ENCODE peak calls at places on chromosomes 5 and 9, in eight cellular contexts. One of them, this sample, is unnamed. For H3K4me1, the result is how much of the 10 kb centered on the place peaks cover.

GRCh38 chr5:91111473-91112238 is 271.5 kb downstream of the ARRDC3 start:
- DNase-seq in SK-N-SH: no peak
- DNase-seq in transverse colon: no peak
- DNase-seq in colonic mucosa: no peak
- DNase-seq in tibial artery: no peak
- DNase-seq in stomach: no peak
- DNase-seq in CD8-positive, alpha-beta memory T cell: no peak
- DNase-seq in heart left ventricle: no peak
- DNase-seq in this sample: no peak

GRCh38 chr5:77852514-77853352 is 76.6 kb upstream of the TBCA start:
- DNase-seq in SK-N-SH: peak
- DNase-seq in transverse colon: peak
- DNase-seq in colonic mucosa: peak
- DNase-seq in tibial artery: no peak
- DNase-seq in stomach: no peak
- DNase-seq in CD8-positive, alpha-beta memory T cell: no peak
- DNase-seq in heart left ventricle: peak
- DNase-seq in this sample: peak

GRCh38 chr5:170634236-170634990 is 130.6 kb downstream of the KCNIP1 start:
- DNase-seq in SK-N-SH: no peak
- DNase-seq in transverse colon: no peak
- DNase-seq in colonic mucosa: no peak
- DNase-seq in tibial artery: peak
- DNase-seq in stomach: no peak
- DNase-seq in CD8-positive, alpha-beta memory T cell: no peak
- DNase-seq in heart left ventricle: no peak
- DNase-seq in this sample: no peak

GRCh38 chr9:4588721-4589120 is 73.4 kb upstream of the PLPP6 start:
- DNase-seq in SK-N-SH: no peak
- DNase-seq in transverse colon: no peak
- DNase-seq in colonic mucosa: no peak
- DNase-seq in tibial artery: no peak
- DNase-seq in stomach: no peak
- DNase-seq in CD8-positive, alpha-beta memory T cell: no peak
- DNase-seq in heart left ventricle: no peak
- DNase-seq in this sample: no peak

GRCh38 chr5:65290677-65291076 is 191.0 kb downstream of the ADAMTS6 start:
- DNase-seq in SK-N-SH: no peak
- DNase-seq in transverse colon: no peak
- DNase-seq in colonic mucosa: no peak
- DNase-seq in tibial artery: no peak
- DNase-seq in stomach: no peak
- DNase-seq in CD8-positive, alpha-beta memory T cell: no peak
- DNase-seq in heart left ventricle: no peak
- DNase-seq in this sample: no peak

GRCh38 chr9:130782883-130783537 is 52.0 kb upstream of the ABL1 start:
- DNase-seq in SK-N-SH: no peak
- DNase-seq in transverse colon: no peak
- DNase-seq in colonic mucosa: no peak
- DNase-seq in tibial artery: no peak
- DNase-seq in stomach: no peak
- DNase-seq in CD8-positive, alpha-beta memory T cell: no peak
- DNase-seq in heart left ventricle: no peak
- DNase-seq in this sample: no peak

GRCh38 chr5:98205691-98206461 is 567.6 kb upstream of the RGMB start:
- DNase-seq in SK-N-SH: no peak
- DNase-seq in transverse colon: no peak
- DNase-seq in colonic mucosa: no peak
- DNase-seq in tibial artery: no peak
- DNase-seq in stomach: no peak
- DNase-seq in CD8-positive, alpha-beta memory T cell: no peak
- DNase-seq in heart left ventricle: no peak
- DNase-seq in this sample: no peak

GRCh38 chr9:131382850-131383729 is 10.8 kb upstream of the PRRC2B start:
- DNase-seq in SK-N-SH: no peak
- DNase-seq in transverse colon: no peak
- DNase-seq in colonic mucosa: no peak
- DNase-seq in tibial artery: no peak
- DNase-seq in stomach: peak
- DNase-seq in CD8-positive, alpha-beta memory T cell: no peak
- DNase-seq in heart left ventricle: peak
- DNase-seq in this sample: no peak

GRCh38 chr5:55231029-55231475 is 2.4 kb downstream of the CCNO start:
- DNase-seq in SK-N-SH: no peak
- DNase-seq in transverse colon: no peak
- DNase-seq in colonic mucosa: no peak
- DNase-seq in tibial artery: no peak
- DNase-seq in stomach: no peak
- DNase-seq in CD8-positive, alpha-beta memory T cell: no peak
- DNase-seq in heart left ventricle: no peak
- DNase-seq in this sample: no peak

GRCh38 chr5:93789173-93790070 is 48.0 kb upstream of the POU5F2 start:
- DNase-seq in SK-N-SH: no peak
- DNase-seq in transverse colon: no peak
- DNase-seq in colonic mucosa: no peak
- DNase-seq in tibial artery: no peak
- DNase-seq in stomach: no peak
- DNase-seq in CD8-positive, alpha-beta memory T cell: no peak
- DNase-seq in heart left ventricle: no peak
- DNase-seq in this sample: no peak

GRCh38 chr5:134380367-134380766 is 9.0 kb downstream of the UBE2B start:
- DNase-seq in SK-N-SH: no peak
- DNase-seq in transverse colon: no peak
- DNase-seq in colonic mucosa: no peak
- DNase-seq in tibial artery: no peak
- DNase-seq in stomach: no peak
- DNase-seq in CD8-positive, alpha-beta memory T cell: no peak
- DNase-seq in heart left ventricle: no peak
- DNase-seq in this sample: no peak

GRCh38 chr9:131815971-131816873 is 76.3 kb upstream of the RAPGEF1 start:
- DNase-seq in SK-N-SH: no peak
- DNase-seq in transverse colon: no peak
- DNase-seq in colonic mucosa: no peak
- DNase-seq in tibial artery: no peak
- DNase-seq in stomach: no peak
- DNase-seq in CD8-positive, alpha-beta memory T cell: no peak
- DNase-seq in heart left ventricle: no peak
- DNase-seq in this sample: no peak

GRCh38 chr5:40781843-40782409 is 16.2 kb downstream of the PRKAA1 start:
- DNase-seq in SK-N-SH: no peak
- DNase-seq in transverse colon: no peak
- DNase-seq in colonic mucosa: no peak
- DNase-seq in tibial artery: no peak
- DNase-seq in stomach: no peak
- DNase-seq in CD8-positive, alpha-beta memory T cell: no peak
- DNase-seq in heart left ventricle: peak
- DNase-seq in this sample: no peak

GRCh38 chr5:43769576-43770352 is 166.8 kb downstream of the NNT start:
- DNase-seq in SK-N-SH: no peak
- DNase-seq in transverse colon: no peak
- DNase-seq in colonic mucosa: no peak
- DNase-seq in tibial artery: peak
- DNase-seq in stomach: no peak
- DNase-seq in CD8-positive, alpha-beta memory T cell: no peak
- DNase-seq in heart left ventricle: peak
- DNase-seq in this sample: no peak

GRCh38 chr9:83956288-83957028 is 23.6 kb downstream of the HNRNPK start:
- DNase-seq in SK-N-SH: peak
- DNase-seq in transverse colon: peak
- DNase-seq in colonic mucosa: peak
- DNase-seq in tibial artery: peak
- DNase-seq in stomach: peak
- DNase-seq in CD8-positive, alpha-beta memory T cell: peak
- DNase-seq in heart left ventricle: peak
- DNase-seq in this sample: peak

GRCh38 chr9:2158729-2159128 is 143.6 kb downstream of the SMARCA2 start:
- DNase-seq in SK-N-SH: no peak
- DNase-seq in transverse colon: no peak
- DNase-seq in colonic mucosa: no peak
- DNase-seq in tibial artery: no peak
- DNase-seq in stomach: no peak
- DNase-seq in CD8-positive, alpha-beta memory T cell: no peak
- DNase-seq in heart left ventricle: no peak
- DNase-seq in this sample: no peak
- H3K4me1 ChIP-seq in SK-N-SH: under half
- H3K4me1 ChIP-seq in transverse colon: under half
- H3K4me1 ChIP-seq in colonic mucosa: under half
- H3K4me1 ChIP-seq in tibial artery: under half
- H3K4me1 ChIP-seq in stomach: under half
- H3K4me1 ChIP-seq in CD8-positive, alpha-beta memory T cell: under half
- H3K4me1 ChIP-seq in heart left ventricle: under half
- H3K4me1 ChIP-seq in this sample: under half

DNA sequence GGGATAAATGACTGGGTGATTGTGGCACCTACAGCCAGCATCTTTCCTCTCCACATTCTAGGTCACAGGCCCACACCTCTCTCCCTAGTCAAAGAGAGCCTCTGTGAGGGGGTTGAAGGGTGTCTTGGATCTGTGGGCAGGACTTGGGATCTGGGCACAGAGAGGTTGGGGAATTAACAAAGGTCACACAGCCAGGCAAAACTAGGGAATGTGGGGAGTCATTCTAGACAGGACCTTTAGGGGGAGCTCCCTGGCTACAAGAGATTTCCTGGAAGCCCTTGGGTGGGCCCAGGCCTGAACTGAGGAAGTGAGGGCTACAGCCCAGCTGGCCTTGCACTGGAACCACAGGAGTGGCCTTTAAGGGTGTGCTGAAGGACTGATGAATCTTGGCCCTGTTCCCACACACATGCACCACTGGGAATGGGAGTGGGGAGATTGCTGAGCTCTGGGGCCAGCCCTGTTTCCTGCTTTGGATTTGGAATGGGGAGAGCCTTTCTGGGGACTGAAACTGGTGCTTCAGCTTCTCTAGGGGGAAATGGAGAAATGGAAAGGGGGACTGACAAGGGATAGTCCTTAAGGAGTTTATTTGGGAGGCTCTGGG is 12.4 kb upstream of the CXXC5 start:
- DNase-seq in SK-N-SH: peak
- DNase-seq in transverse colon: peak
- DNase-seq in colonic mucosa: peak
- DNase-seq in tibial artery: peak
- DNase-seq in stomach: peak
- DNase-seq in CD8-positive, alpha-beta memory T cell: no peak
- DNase-seq in heart left ventricle: peak
- DNase-seq in this sample: peak
- H3K4me3 ChIP-seq in SK-N-SH: no peak
- H3K4me3 ChIP-seq in transverse colon: no peak
- H3K4me3 ChIP-seq in colonic mucosa: no peak
- H3K4me3 ChIP-seq in tibial artery: no peak
- H3K4me3 ChIP-seq in stomach: no peak
- H3K4me3 ChIP-seq in CD8-positive, alpha-beta memory T cell: peak
- H3K4me3 ChIP-seq in heart left ventricle: no peak
- H3K4me3 ChIP-seq in this sample: no peak

GRCh38 chr5:61200582-61201155 is 38.4 kb upstream of the SMIM15 start:
- DNase-seq in SK-N-SH: no peak
- DNase-seq in transverse colon: no peak
- DNase-seq in colonic mucosa: no peak
- DNase-seq in tibial artery: no peak
- DNase-seq in stomach: no peak
- DNase-seq in CD8-positive, alpha-beta memory T cell: no peak
- DNase-seq in heart left ventricle: no peak
- DNase-seq in this sample: no peak

GRCh38 chr5:61207884-61208283 is 45.6 kb upstream of the SMIM15 start:
- DNase-seq in SK-N-SH: no peak
- DNase-seq in transverse colon: no peak
- DNase-seq in colonic mucosa: no peak
- DNase-seq in tibial artery: no peak
- DNase-seq in stomach: no peak
- DNase-seq in CD8-positive, alpha-beta memory T cell: no peak
- DNase-seq in heart left ventricle: no peak
- DNase-seq in this sample: no peak

GRCh38 chr5:61202213-61202612 is 39.9 kb upstream of the SMIM15 start:
- DNase-seq in SK-N-SH: no peak
- DNase-seq in transverse colon: no peak
- DNase-seq in colonic mucosa: no peak
- DNase-seq in tibial artery: no peak
- DNase-seq in stomach: no peak
- DNase-seq in CD8-positive, alpha-beta memory T cell: no peak
- DNase-seq in heart left ventricle: no peak
- DNase-seq in this sample: no peak

GRCh38 chr5:61205013-61205412 is 42.7 kb upstream of the SMIM15 start:
- DNase-seq in SK-N-SH: no peak
- DNase-seq in transverse colon: no peak
- DNase-seq in colonic mucosa: no peak
- DNase-seq in tibial artery: no peak
- DNase-seq in stomach: no peak
- DNase-seq in CD8-positive, alpha-beta memory T cell: no peak
- DNase-seq in heart left ventricle: no peak
- DNase-seq in this sample: no peak
- H3K27ac ChIP-seq in SK-N-SH: no peak
- H3K27ac ChIP-seq in transverse colon: no peak
- H3K27ac ChIP-seq in colonic mucosa: no peak
- H3K27ac ChIP-seq in tibial artery: no peak
- H3K27ac ChIP-seq in stomach: no peak
- H3K27ac ChIP-seq in CD8-positive, alpha-beta memory T cell: no peak
- H3K27ac ChIP-seq in heart left ventricle: no peak
- H3K27ac ChIP-seq in this sample: no peak

GRCh38 chr9:104931256-104931655 is 3.3 kb upstream of the ABCA1 start:
- DNase-seq in SK-N-SH: no peak
- DNase-seq in transverse colon: no peak
- DNase-seq in colonic mucosa: no peak
- DNase-seq in tibial artery: no peak
- DNase-seq in stomach: no peak
- DNase-seq in CD8-positive, alpha-beta memory T cell: no peak
- DNase-seq in heart left ventricle: no peak
- DNase-seq in this sample: no peak
- H3K4me1 ChIP-seq in SK-N-SH: under half
- H3K4me1 ChIP-seq in transverse colon: under half
- H3K4me1 ChIP-seq in colonic mucosa: under half
- H3K4me1 ChIP-seq in tibial artery: under half
- H3K4me1 ChIP-seq in stomach: under half
- H3K4me1 ChIP-seq in CD8-positive, alpha-beta memory T cell: under half
- H3K4me1 ChIP-seq in heart left ventricle: under half
- H3K4me1 ChIP-seq in this sample: under half

GRCh38 chr9:73152953-73153352 is 1.3 kb downstream of the ANXA1 start:
- DNase-seq in SK-N-SH: no peak
- DNase-seq in transverse colon: no peak
- DNase-seq in colonic mucosa: no peak
- DNase-seq in tibial artery: no peak
- DNase-seq in stomach: no peak
- DNase-seq in CD8-positive, alpha-beta memory T cell: no peak
- DNase-seq in heart left ventricle: no peak
- DNase-seq in this sample: no peak

GRCh38 chr9:73154271-73154670 is 2.6 kb downstream of the ANXA1 start:
- DNase-seq in SK-N-SH: no peak
- DNase-seq in transverse colon: no peak
- DNase-seq in colonic mucosa: no peak
- DNase-seq in tibial artery: no peak
- DNase-seq in stomach: no peak
- DNase-seq in CD8-positive, alpha-beta memory T cell: no peak
- DNase-seq in heart left ventricle: no peak
- DNase-seq in this sample: no peak

GRCh38 chr9:73154760-73155159 is 3.1 kb downstream of the ANXA1 start:
- DNase-seq in SK-N-SH: no peak
- DNase-seq in transverse colon: no peak
- DNase-seq in colonic mucosa: no peak
- DNase-seq in tibial artery: no peak
- DNase-seq in stomach: no peak
- DNase-seq in CD8-positive, alpha-beta memory T cell: no peak
- DNase-seq in heart left ventricle: no peak
- DNase-seq in this sample: no peak

GRCh38 chr9:73152445-73152844 is 780 bp downstream of the ANXA1 start:
- DNase-seq in SK-N-SH: no peak
- DNase-seq in transverse colon: no peak
- DNase-seq in colonic mucosa: no peak
- DNase-seq in tibial artery: no peak
- DNase-seq in stomach: no peak
- DNase-seq in CD8-positive, alpha-beta memory T cell: no peak
- DNase-seq in heart left ventricle: no peak
- DNase-seq in this sample: no peak

GRCh38 chr9:73153793-73154227 is 2.1 kb downstream of the ANXA1 start:
- DNase-seq in SK-N-SH: no peak
- DNase-seq in transverse colon: no peak
- DNase-seq in colonic mucosa: no peak
- DNase-seq in tibial artery: no peak
- DNase-seq in stomach: no peak
- DNase-seq in CD8-positive, alpha-beta memory T cell: no peak
- DNase-seq in heart left ventricle: no peak
- DNase-seq in this sample: no peak
- H3K4me3 ChIP-seq in SK-N-SH: peak
- H3K4me3 ChIP-seq in transverse colon: peak
- H3K4me3 ChIP-seq in colonic mucosa: peak
- H3K4me3 ChIP-seq in tibial artery: peak
- H3K4me3 ChIP-seq in stomach: peak
- H3K4me3 ChIP-seq in CD8-positive, alpha-beta memory T cell: peak
- H3K4me3 ChIP-seq in heart left ventricle: peak
- H3K4me3 ChIP-seq in this sample: peak